ENCODE peak calls at places on chromosomes 11 and 22, in seven cellular contexts. O is SK-N-SH, Q is GM12878, A is HepG2, V is H1, C is HCT116, X is K562. R is an unnamed sample.

GRCh38 chr11:71462726-71463125 is 9.7 kb downstream of the NADSYN1 start:
- DNase-seq in V (no peak), X (no peak), Q (no peak), O (no peak), C (no peak), A (no peak), R (no peak)

GRCh38 chr11:13784848-13785247 is 116.4 kb downstream of the FAR1 start:
- DNase-seq in O (no peak), V (no peak), C (no peak), Q (no peak), A (no peak), X (no peak), R (no peak)

GRCh38 chr22:20064140-20064480 is 15.9 kb upstream of the DGCR8 start:
- DNase-seq in A (no peak), Q (no peak), V (no peak), O (no peak), X (no peak), C (no peak), R (no peak)

GRCh38 chr11:37264060-37264459 is 666.0 kb upstream of the RAG2 start:
- DNase-seq in A (no peak), V (no peak), C (no peak), O (no peak), Q (no peak), X (no peak), R (no peak)

GRCh38 chr22:38097557-38098409 is 12.7 kb downstream of the BAIAP2L2 start:
- DNase-seq in Q (no peak), A (no peak), O (no peak), X (peak; percentile 74), C (peak; percentile 15), V (no peak), R (no peak)

GRCh38 chr11:19225599-19225998 is 15.1 kb downstream of the E2F8 start:
- DNase-seq in X (no peak), A (no peak), Q (no peak), C (no peak), O (no peak), V (no peak), R (no peak)

GRCh38 chr11:103085758-103086365 is 6.1 kb downstream of the DCUN1D5 start:
- DNase-seq in O (no peak), C (no peak), A (no peak), V (no peak), X (no peak), Q (no peak), R (no peak)

GRCh38 chr11:23725752-23726151 is 771.1 kb upstream of the LUZP2 start:
- DNase-seq in O (no peak), V (no peak), A (no peak), Q (no peak), X (no peak), C (no peak), R (no peak)

GRCh38 chr11:47189100-47189834 is 3.0 kb upstream of the PACSIN3 start:
- DNase-seq in O (no peak), A (peak; percentile 99), V (no peak), X (no peak), C (no peak), Q (no peak), R (no peak)

GRCh38 chr22:39999144-39999757 is 4.5 kb downstream of the FAM83F start:
- DNase-seq in O (no peak), C (no peak), V (no peak), X (peak; percentile 65), Q (no peak), A (peak; percentile 27), R (no peak)

GRCh38 chr11:8233691-8234424 is 29.8 kb downstream of the LMO1 start:
- DNase-seq in V (no peak), X (no peak), O (peak; percentile 78), C (no peak), A (no peak), Q (no peak), R (no peak)

GRCh38 chr11:116787786-116788486 is at the start of gene ZPR1:
- DNase-seq in V (no peak), O (peak; percentile 96), C (peak; percentile 56), A (peak; percentile 37), X (peak; percentile 91), Q (no peak), R (peak; percentile 27)

GRCh38 chr11:27331984-27332383 is 31.0 kb downstream of the CCDC34 start:
- DNase-seq in X (no peak), O (no peak), A (peak; percentile 12), V (no peak), C (no peak), Q (no peak), R (no peak)

DNA sequence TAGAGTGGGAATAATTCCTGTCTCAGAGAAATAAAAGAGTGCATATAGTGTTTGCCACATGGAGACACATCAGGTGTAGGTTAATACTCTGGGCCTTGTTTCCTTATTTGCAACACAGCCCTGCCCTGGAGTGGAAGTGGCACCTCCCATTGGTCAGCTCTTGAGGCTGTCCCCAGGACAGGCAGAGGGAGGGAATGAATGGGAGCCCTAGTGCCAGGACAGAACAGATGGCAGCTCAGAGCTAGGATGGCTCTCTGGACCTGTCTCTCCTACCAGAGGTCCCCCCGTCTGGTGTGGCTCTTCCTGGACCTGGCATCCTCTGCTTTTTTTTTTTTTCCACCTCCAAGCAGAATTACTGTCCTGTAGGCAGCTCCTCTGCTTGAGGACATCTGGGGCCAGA is 35.6 kb downstream of the LIMK2 start:
- DNase-seq in Q (no peak), X (no peak), A (no peak), O (peak; percentile 75), V (no peak), C (no peak), R (no peak)
- H3K4me3 ChIP-seq in Q (no peak overlapping the region), X (no peak overlapping the region), A (no peak overlapping the region), O (peak overlapping the region; percentile 73), V (no peak overlapping the region), C (no peak overlapping the region), R (peak overlapping the region; percentile 6)

GRCh38 chr22:24400726-24401596 is 26.4 kb upstream of the ADORA2A start:
- DNase-seq in A (no peak), V (no peak), C (no peak), O (no peak), Q (peak; percentile 53), X (no peak), R (no peak)

GRCh38 chr22:24402460-24403192 is 24.8 kb upstream of the ADORA2A start:
- DNase-seq in X (no peak), V (no peak), C (peak; percentile 82), A (peak; percentile 24), O (peak; percentile 75), Q (peak; percentile 33), R (no peak)

GRCh38 chr22:24401824-24402434 is 25.5 kb upstream of the ADORA2A start:
- DNase-seq in X (no peak), V (no peak), A (no peak), Q (no peak), C (no peak), O (peak; percentile 34), R (no peak)

GRCh38 chr22:24400037-24400725 is 27.2 kb upstream of the ADORA2A start:
- DNase-seq in X (no peak), V (no peak), Q (peak; percentile 33), A (no peak), C (no peak), O (no peak), R (no peak)

DNA sequence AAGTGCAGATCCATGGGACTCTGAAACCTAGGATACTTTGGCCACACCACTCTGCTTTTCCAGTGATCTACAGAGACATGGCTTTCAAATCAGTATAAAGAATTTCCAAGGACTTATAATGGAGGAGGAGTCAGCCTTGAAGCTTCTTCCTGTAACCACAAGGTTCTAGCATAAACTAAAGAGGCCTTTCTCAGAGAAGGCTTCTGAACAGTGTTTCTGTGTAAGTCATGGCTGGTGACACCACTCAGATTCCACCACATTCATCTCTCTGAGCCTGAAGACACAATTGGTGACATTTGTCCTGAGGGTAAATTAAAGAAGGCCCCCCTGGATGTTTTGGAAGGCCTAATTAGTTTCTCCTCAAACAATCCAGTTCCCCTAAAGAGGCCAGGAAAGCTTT is 29.0 kb upstream of the ADORA2A start:
- DNase-seq in O (no peak), Q (no peak), C (no peak), A (no peak), V (no peak), X (no peak), R (no peak)
- H3K9ac ChIP-seq in O (no peak overlapping the region), Q (peak overlapping the region; percentile 3), C (no peak overlapping the region), A (no peak overlapping the region), V (no peak overlapping the region), X (no peak overlapping the region), R (no peak overlapping the region)

DNA sequence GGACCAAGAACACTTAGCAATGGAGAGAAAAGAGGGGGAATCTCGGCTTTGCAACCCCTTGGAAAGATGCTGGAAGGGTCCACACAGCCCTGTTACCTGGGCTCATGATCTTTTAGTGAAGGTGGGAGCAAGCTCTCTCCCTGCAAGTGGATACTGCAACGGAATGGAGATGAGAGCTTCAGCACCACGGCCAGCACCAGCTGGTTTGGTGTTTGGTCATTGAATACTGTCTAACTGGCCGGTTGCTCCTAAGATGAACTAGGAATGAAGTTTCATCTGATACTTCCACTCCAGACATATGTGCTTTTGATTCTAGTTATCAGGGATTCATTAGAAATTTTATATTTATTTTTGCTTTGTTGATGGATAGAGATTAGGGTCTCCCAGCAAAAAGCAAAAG is 16.3 kb downstream of the HTR3A start:
- DNase-seq in A (peak; percentile 6), V (no peak), Q (no peak), C (no peak), X (peak; percentile 57), O (no peak), R (peak; percentile 46)
- TF ChIP-seq YY1 in A (no peak), V (no peak), Q (no peak), C (no peak), X (no peak), O (no peak), R (no peak)

GRCh38 chr11:64713781-64714363 is 9.1 kb downstream of the NRXN2 start:
- DNase-seq in O (no peak), C (no peak), Q (no peak), V (no peak), A (no peak), X (peak; percentile 27), R (no peak)

GRCh38 chr11:64714664-64715063 is 8.3 kb downstream of the NRXN2 start:
- DNase-seq in C (no peak), A (no peak), Q (no peak), O (no peak), V (no peak), X (no peak), R (no peak)

GRCh38 chr11:64712430-64713030 is 10.5 kb downstream of the NRXN2 start:
- DNase-seq in X (peak; percentile 88), Q (no peak), C (no peak), O (peak; percentile 61), V (no peak), A (no peak), R (no peak)

GRCh38 chr11:64711944-64712306 is 11.1 kb downstream of the NRXN2 start:
- DNase-seq in A (no peak), C (no peak), Q (no peak), V (no peak), O (no peak), X (peak; percentile 43), R (no peak)

DNA sequence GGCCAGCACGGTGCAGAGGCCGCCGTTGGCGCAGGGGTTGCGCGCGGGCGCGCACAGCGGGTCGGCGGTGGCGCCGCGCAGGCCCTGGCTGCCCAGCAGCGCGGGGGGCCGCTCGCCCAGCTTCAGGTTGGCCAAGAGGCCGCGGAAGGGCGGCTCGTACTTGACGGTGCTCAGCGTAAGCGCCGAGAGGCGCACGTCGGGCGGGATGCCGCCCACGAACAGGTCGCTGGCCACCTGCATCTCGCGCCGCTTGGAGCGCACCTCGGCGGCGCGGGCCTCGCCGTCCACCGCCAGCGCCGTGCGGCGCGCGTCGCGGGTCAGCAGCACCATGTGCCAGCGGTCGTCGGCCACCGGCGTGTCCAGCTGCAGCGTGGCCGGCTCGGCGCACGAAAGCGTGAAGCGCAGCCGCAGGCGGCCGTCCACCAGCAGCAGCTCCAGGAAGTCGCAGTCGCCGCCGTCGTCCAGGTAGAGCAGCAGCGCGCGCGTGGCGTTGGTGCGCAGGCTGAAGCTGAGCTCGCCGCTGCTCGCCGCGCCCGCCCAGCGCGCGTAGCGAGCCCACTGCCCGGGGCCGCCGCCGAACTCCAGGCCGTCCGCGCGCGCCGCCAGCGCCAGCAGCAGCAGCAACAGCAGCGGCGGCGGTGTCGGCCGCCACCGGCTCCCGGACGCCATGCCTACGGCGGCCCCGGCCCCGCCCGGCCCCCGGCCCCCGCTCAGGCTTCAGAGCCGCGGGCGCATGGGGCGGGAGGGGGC is 9.8 kb downstream of the NRXN2 start:
- DNase-seq in A (no peak), O (no peak), V (no peak), C (no peak), X (peak; percentile 27), Q (no peak), R (no peak)
- H3K4me3 ChIP-seq in A (no peak overlapping the region), O (no peak overlapping the region), V (peak overlapping the region; percentile 43), C (no peak overlapping the region), X (no peak overlapping the region), Q (no peak overlapping the region), R (peak overlapping the region; percentile 53)

R was measured in NT2/D1.